ENCODE peak calls at places on chromosomes 12 and 14, in four cellular contexts. R is CD4-positive, alpha-beta memory T cell; Z is endodermal cell; J is neural progenitor cell. P is an unnamed sample.

GRCh38 chr14:63654346-63654745 is 12.7 kb upstream of the WDR89 start:
- DNase-seq in Z (no peak), R (no peak), J (no peak), P (no peak)

GRCh38 chr14:106872619-106873446 is 1346.5 kb downstream of the TMEM121 start:
- DNase-seq in R (peak; percentile 75), Z (peak; percentile 49), J (no peak), P (no peak)

GRCh38 chr14:52076334-52076733 is 7.5 kb upstream of the NID2 start:
- DNase-seq in R (no peak), J (no peak), Z (no peak), P (no peak)

GRCh38 chr14:54567634-54568561 is 970 bp downstream of the SAMD4A start:
- DNase-seq in Z (peak; percentile 87), J (peak; percentile 85), R (peak; percentile 50), P (peak; percentile 74)

GRCh38 chr12:113932411-113933196 is 33.5 kb downstream of the RBM19 start:
- DNase-seq in Z (peak; percentile 66), R (no peak), J (peak; percentile 73), P (no peak)

GRCh38 chr14:85702191-85702590 is 172.2 kb downstream of the FLRT2 start:
- DNase-seq in Z (no peak), R (no peak), J (no peak), P (no peak)

GRCh38 chr14:59422069-59422881 is 42.9 kb downstream of the GPR135 start:
- DNase-seq in R (no peak), Z (no peak), J (peak; percentile 19), P (no peak)

GRCh38 chr12:93245543-93245942 is 132.2 kb upstream of the NUDT4 start:
- DNase-seq in R (peak; percentile 1), J (peak; percentile 56), Z (peak; percentile 67), P (no peak)

GRCh38 chr12:104793280-104793679 is 164.8 kb downstream of the SLC41A2 start:
- DNase-seq in Z (no peak), J (no peak), R (no peak), P (no peak)

GRCh38 chr12:93978553-93978952 is 169.8 kb upstream of the PLXNC1 start:
- DNase-seq in J (no peak), Z (no peak), R (no peak), P (no peak)

GRCh38 chr14:92556863-92557543 is 43.4 kb downstream of the RIN3 start:
- DNase-seq in J (no peak), R (no peak), Z (no peak), P (no peak)

GRCh38 chr12:111597731-111598636 is 1.1 kb downstream of the ATXN2 start:
- DNase-seq in J (peak; percentile 68), Z (peak; percentile 82), R (peak; percentile 15), P (peak; percentile 54)

GRCh38 chr12:68450947-68451260 is 118.7 kb upstream of the MDM1 start:
- DNase-seq in J (no peak), R (no peak), Z (no peak), P (no peak)

GRCh38 chr14:105865266-105865903 is 339.0 kb downstream of the TMEM121 start:
- DNase-seq in R (no peak), J (no peak), Z (peak; percentile 3), P (peak; percentile 62)

GRCh38 chr12:15963271-15963670 is 52.1 kb downstream of the DERA start:
- DNase-seq in R (no peak), J (no peak), Z (no peak), P (no peak)

GRCh38 chr12:78403136-78403535 is 461.4 kb upstream of the SYT1 start:
- DNase-seq in J (no peak), R (no peak), Z (no peak), P (no peak)

DNA sequence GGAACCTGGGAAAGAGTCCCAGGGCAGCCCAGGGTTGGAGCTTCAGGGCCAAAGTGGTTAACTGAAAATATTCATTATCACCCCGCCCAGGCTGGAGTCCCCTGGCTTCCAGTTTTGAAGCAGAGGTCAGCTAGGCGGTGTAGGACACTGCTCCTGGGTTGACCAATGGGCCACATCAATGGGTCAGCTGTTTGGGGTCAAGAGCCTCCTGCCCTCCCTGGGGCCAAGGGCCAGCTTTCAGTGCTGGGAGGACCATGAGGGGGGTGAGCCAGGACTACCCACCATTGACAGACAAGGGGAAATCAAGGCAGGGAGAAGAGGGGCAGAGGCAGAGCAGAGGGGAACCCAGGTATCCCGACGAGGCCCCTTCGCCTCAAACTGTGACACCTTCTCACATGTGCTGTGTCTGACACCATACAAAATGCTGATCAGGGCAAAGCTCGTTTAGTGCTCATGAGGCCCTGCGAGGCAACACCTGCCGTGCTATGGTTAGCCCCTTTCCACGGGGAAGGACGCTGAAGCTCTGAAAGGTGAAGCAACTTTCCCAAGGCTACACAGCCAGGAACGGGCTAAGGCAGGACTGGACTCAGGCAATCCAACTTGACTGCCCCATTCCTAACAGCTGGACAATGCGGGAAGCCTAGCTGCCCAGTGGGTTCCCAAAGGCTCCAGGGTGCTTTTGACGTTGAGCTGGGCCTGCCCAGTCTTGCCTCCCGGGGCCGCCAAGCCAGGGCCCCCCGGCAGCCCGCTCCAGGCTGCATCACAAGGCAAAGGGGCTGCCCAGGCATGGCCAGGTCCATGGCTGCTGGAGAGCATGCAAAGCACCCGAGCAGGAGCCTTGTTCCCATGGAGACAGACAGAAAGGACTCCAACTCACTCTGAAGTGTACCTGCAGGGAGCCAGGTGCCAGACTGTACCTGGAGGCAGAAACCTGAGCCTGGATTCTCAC is 2.0 kb downstream of the SYNE3 start:
- DNase-seq in J (no peak), Z (peak; percentile 88), R (no peak), P (peak; percentile 72)
- H3K4me1 ChIP-seq in J (peaks cover 21% of the 10 kb centered on the region), Z (peaks cover 14% of the 10 kb centered on the region), R (peaks cover 73% of the 10 kb centered on the region), P (peaks cover 37% of the 10 kb centered on the region)

GRCh38 chr12:23921099-23921846 is 28.2 kb downstream of the SOX5 start:
- DNase-seq in J (no peak), R (no peak), Z (no peak), P (no peak)
- H3K4me1 ChIP-seq in J (peaks cover 23% of the 10 kb centered on the region), R (no peaks in the 10 kb centered on the region), Z (no peaks in the 10 kb centered on the region), P (no peaks in the 10 kb centered on the region)

GRCh38 chr14:69650948-69651369 is 39.6 kb downstream of the SUSD6 start:
- DNase-seq in J (no peak), R (no peak), Z (peak; percentile 67), P (no peak)

GRCh38 chr14:69651653-69652052 is 40.3 kb downstream of the SUSD6 start:
- DNase-seq in Z (no peak), J (no peak), R (no peak), P (no peak)

GRCh38 chr14:69647216-69647615 is 35.8 kb downstream of the SUSD6 start:
- DNase-seq in J (no peak), R (no peak), Z (no peak), P (no peak)

GRCh38 chr14:69644814-69645213 is 33.4 kb downstream of the SUSD6 start:
- DNase-seq in Z (no peak), J (no peak), R (no peak), P (no peak)

GRCh38 chr14:69648480-69649414 is 37.4 kb downstream of the SUSD6 start:
- DNase-seq in R (no peak), J (no peak), Z (no peak), P (no peak)
- H3K4me1 ChIP-seq in R (peaks cover 87% of the 10 kb centered on the region), J (peaks cover 21% of the 10 kb centered on the region), Z (peaks cover 17% of the 10 kb centered on the region), P (peaks cover 74% of the 10 kb centered on the region)

GRCh38 chr12:92138626-92139025 is 7.0 kb downstream of the BTG1 start:
- DNase-seq in J (no peak), Z (no peak), R (no peak), P (no peak)
- H3K4me1 ChIP-seq in J (peaks cover 55% of the 10 kb centered on the region), Z (peaks cover 8% of the 10 kb centered on the region), R (peaks cover 37% of the 10 kb centered on the region), P (peaks cover 79% of the 10 kb centered on the region)

DNA sequence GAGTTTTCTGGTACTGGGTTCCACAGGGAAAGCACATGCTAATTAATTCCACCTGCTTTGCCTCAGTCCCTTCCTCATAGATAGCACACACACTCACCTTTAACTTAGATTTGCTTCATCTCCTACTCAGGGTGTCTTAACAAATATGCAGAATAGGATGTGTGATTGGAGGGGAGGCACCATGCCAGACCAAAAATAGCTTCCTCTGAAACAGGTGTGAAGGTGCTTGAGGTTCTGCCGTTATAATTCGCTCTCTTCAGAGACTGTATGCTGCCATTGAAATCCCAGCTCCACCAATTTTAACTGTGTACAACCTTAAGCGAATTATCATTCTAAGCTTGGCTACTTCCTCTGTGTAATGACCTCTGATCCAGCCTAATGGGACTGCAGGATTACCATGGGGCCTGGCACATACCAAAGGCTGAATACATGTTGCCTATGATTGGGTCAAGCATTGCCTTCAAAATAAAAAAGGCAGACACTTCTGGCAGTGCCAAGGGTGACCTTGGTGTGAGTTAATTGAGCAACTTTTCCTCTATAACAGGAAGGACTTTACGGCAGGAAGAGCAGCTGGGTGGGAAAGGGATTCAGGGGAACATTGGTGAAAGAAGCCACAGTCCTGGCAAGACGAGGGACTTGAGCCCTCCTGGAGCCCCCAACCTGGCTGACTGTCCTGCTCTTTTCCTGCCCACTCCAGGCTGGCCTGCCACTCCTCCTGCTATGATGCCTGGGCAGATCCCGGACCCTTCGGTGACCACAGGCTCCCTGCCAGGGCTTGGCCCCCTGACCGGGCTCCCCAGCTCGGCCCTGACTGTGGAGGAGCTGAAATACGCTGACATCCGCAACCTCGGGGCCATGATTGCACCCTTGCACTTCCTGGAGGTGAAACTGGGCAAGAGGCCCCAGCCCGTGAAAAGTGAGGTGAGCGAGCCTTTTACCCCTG is 9.7 kb downstream of the JDP2 start:
- DNase-seq in R (no peak), Z (no peak), J (no peak), P (no peak)
- H3K4me1 ChIP-seq in R (no peaks in the 10 kb centered on the region), Z (no peaks in the 10 kb centered on the region), J (peaks cover 6% of the 10 kb centered on the region), P (no peaks in the 10 kb centered on the region)

GRCh38 chr14:77145975-77146740 is 4.6 kb upstream of the ZDHHC22 start:
- DNase-seq in Z (peak; percentile 46), R (no peak), J (no peak), P (peak; percentile 20)
- H3K4me1 ChIP-seq in Z (peaks cover 8% of the 10 kb centered on the region), R (no peaks in the 10 kb centered on the region), J (peaks cover 8% of the 10 kb centered on the region), P (no peaks in the 10 kb centered on the region)

GRCh38 chr14:32497233-32497632 is 168.1 kb downstream of the AKAP6 start:
- DNase-seq in J (no peak), R (no peak), Z (no peak), P (no peak)
- H3K4me1 ChIP-seq in J (no peaks in the 10 kb centered on the region), R (no peaks in the 10 kb centered on the region), Z (no peaks in the 10 kb centered on the region), P (no peaks in the 10 kb centered on the region)

GRCh38 chr12:105696-106095 is 39.1 kb downstream of the IQSEC3 start:
- DNase-seq in J (no peak), R (no peak), Z (no peak), P (no peak)
- H3K4me1 ChIP-seq in J (peaks cover 44% of the 10 kb centered on the region), R (peaks cover 7% of the 10 kb centered on the region), Z (no peaks in the 10 kb centered on the region), P (no peaks in the 10 kb centered on the region)

GRCh38 chr12:11727133-11727664 is 77.7 kb downstream of the ETV6 start:
- DNase-seq in R (peak; percentile 72), Z (no peak), J (no peak), P (no peak)
- H3K4me1 ChIP-seq in R (peaks cover 73% of the 10 kb centered on the region), Z (peaks cover 24% of the 10 kb centered on the region), J (peaks cover 16% of the 10 kb centered on the region), P (peaks cover 41% of the 10 kb centered on the region)